ENCODE peak calls at places on chromosomes 3 and 15, in eight cellular contexts. One of them, this sample, is unnamed.

GRCh38 chr3:113758389-113759029 is 11.7 kb downstream of the ATP6V1A start:
- DNase-seq in stimulated activated CD4-positive, alpha-beta T cell treated with anti-CD3 and anti-CD28 coated beads, Interleukin-4, amount 100 ng/mL, for 48 hours: no peak
- DNase-seq in lower lobe of right lung: no peak
- DNase-seq in uterus: no peak
- DNase-seq in endothelial cell: no peak
- DNase-seq in NCI-H1105: no peak
- DNase-seq in lower leg skin: no peak
- DNase-seq in fibroblast of mammary gland: peak; percentile 70
- DNase-seq in this sample: peak; percentile 87

GRCh38 chr15:37581866-37582532 is 352.4 kb upstream of the TMCO5A start:
- DNase-seq in uterus: no peak
- DNase-seq in stimulated activated CD4-positive, alpha-beta T cell treated with anti-CD3 and anti-CD28 coated beads, Interleukin-4, amount 100 ng/mL, for 48 hours: no peak
- DNase-seq in fibroblast of mammary gland: no peak
- DNase-seq in lower leg skin: no peak
- DNase-seq in endothelial cell: no peak
- DNase-seq in lower lobe of right lung: no peak
- DNase-seq in NCI-H1105: no peak
- DNase-seq in this sample: no peak

GRCh38 chr15:20646529-20647142 is 105.0 kb upstream of the GOLGA6L6 start:
- DNase-seq in endothelial cell: no peak
- DNase-seq in lower leg skin: no peak
- DNase-seq in uterus: no peak
- DNase-seq in fibroblast of mammary gland: no peak
- DNase-seq in stimulated activated CD4-positive, alpha-beta T cell treated with anti-CD3 and anti-CD28 coated beads, Interleukin-4, amount 100 ng/mL, for 48 hours: no peak
- DNase-seq in lower lobe of right lung: no peak
- DNase-seq in NCI-H1105: no peak
- DNase-seq in this sample: no peak

GRCh38 chr3:94417963-94418455 is 355.1 kb downstream of the NSUN3 start:
- DNase-seq in endothelial cell: no peak
- DNase-seq in stimulated activated CD4-positive, alpha-beta T cell treated with anti-CD3 and anti-CD28 coated beads, Interleukin-4, amount 100 ng/mL, for 48 hours: no peak
- DNase-seq in fibroblast of mammary gland: no peak
- DNase-seq in uterus: no peak
- DNase-seq in NCI-H1105: no peak
- DNase-seq in lower lobe of right lung: no peak
- DNase-seq in lower leg skin: no peak
- DNase-seq in this sample: no peak

GRCh38 chr3:187713504-187713903 is 11.1 kb upstream of the RTP2 start:
- DNase-seq in stimulated activated CD4-positive, alpha-beta T cell treated with anti-CD3 and anti-CD28 coated beads, Interleukin-4, amount 100 ng/mL, for 48 hours: no peak
- DNase-seq in endothelial cell: no peak
- DNase-seq in fibroblast of mammary gland: peak; percentile 64
- DNase-seq in uterus: no peak
- DNase-seq in lower lobe of right lung: no peak
- DNase-seq in NCI-H1105: no peak
- DNase-seq in lower leg skin: no peak
- DNase-seq in this sample: peak; percentile 63

GRCh38 chr3:73540969-73541740 is 83.6 kb downstream of the PDZRN3 start:
- DNase-seq in lower leg skin: no peak
- DNase-seq in NCI-H1105: no peak
- DNase-seq in endothelial cell: no peak
- DNase-seq in stimulated activated CD4-positive, alpha-beta T cell treated with anti-CD3 and anti-CD28 coated beads, Interleukin-4, amount 100 ng/mL, for 48 hours: no peak
- DNase-seq in fibroblast of mammary gland: peak; percentile 71
- DNase-seq in uterus: no peak
- DNase-seq in lower lobe of right lung: no peak
- DNase-seq in this sample: peak; percentile 47

GRCh38 chr3:58597770-58598310 is 20.6 kb upstream of the FAM107A start:
- DNase-seq in fibroblast of mammary gland: no peak
- DNase-seq in lower lobe of right lung: no peak
- DNase-seq in stimulated activated CD4-positive, alpha-beta T cell treated with anti-CD3 and anti-CD28 coated beads, Interleukin-4, amount 100 ng/mL, for 48 hours: no peak
- DNase-seq in uterus: no peak
- DNase-seq in NCI-H1105: no peak
- DNase-seq in endothelial cell: no peak
- DNase-seq in lower leg skin: no peak
- DNase-seq in this sample: no peak

GRCh38 chr3:106438916-106439315 is 570.1 kb upstream of the CBLB start:
- DNase-seq in uterus: no peak
- DNase-seq in fibroblast of mammary gland: no peak
- DNase-seq in stimulated activated CD4-positive, alpha-beta T cell treated with anti-CD3 and anti-CD28 coated beads, Interleukin-4, amount 100 ng/mL, for 48 hours: no peak
- DNase-seq in endothelial cell: no peak
- DNase-seq in NCI-H1105: peak; percentile 59
- DNase-seq in lower leg skin: no peak
- DNase-seq in lower lobe of right lung: no peak
- DNase-seq in this sample: no peak